ENCODE peak calls at places on chromosomes 11 and 22, in seven cellular contexts. One of them, this sample, is unnamed.

GRCh38 chr11:2732261-2732939 is 32.6 kb upstream of the KCNQ1OT1 start:
- DNase-seq in neural progenitor cell: no peak
- DNase-seq in cardiac muscle cell: no peak
- DNase-seq in astrocyte: no peak
- DNase-seq in IMR-90: no peak
- DNase-seq in OCI-LY7: no peak
- DNase-seq in stomach: no peak
- DNase-seq in this sample: no peak

GRCh38 chr11:20611445-20611844 is 12.0 kb downstream of the SLC6A5 start:
- DNase-seq in neural progenitor cell: no peak
- DNase-seq in cardiac muscle cell: no peak
- DNase-seq in astrocyte: no peak
- DNase-seq in IMR-90: no peak
- DNase-seq in OCI-LY7: no peak
- DNase-seq in stomach: no peak
- DNase-seq in this sample: no peak

GRCh38 chr11:46275964-46276641 is 1.4 kb upstream of the CREB3L1 start:
- DNase-seq in neural progenitor cell: no peak
- DNase-seq in cardiac muscle cell: no peak
- DNase-seq in astrocyte: no peak
- DNase-seq in IMR-90: no peak
- DNase-seq in OCI-LY7: no peak
- DNase-seq in stomach: peak; percentile 90
- DNase-seq in this sample: no peak

GRCh38 chr22:29212738-29213137 is 7.0 kb downstream of the EMID1 start:
- DNase-seq in neural progenitor cell: no peak
- DNase-seq in cardiac muscle cell: no peak
- DNase-seq in astrocyte: no peak
- DNase-seq in IMR-90: no peak
- DNase-seq in OCI-LY7: no peak
- DNase-seq in stomach: no peak
- DNase-seq in this sample: no peak

GRCh38 chr11:130514316-130514715 is 65.9 kb downstream of the ADAMTS15 start:
- DNase-seq in neural progenitor cell: no peak
- DNase-seq in cardiac muscle cell: no peak
- DNase-seq in astrocyte: peak; percentile 59
- DNase-seq in IMR-90: peak; percentile 77
- DNase-seq in OCI-LY7: no peak
- DNase-seq in stomach: no peak
- DNase-seq in this sample: no peak

GRCh38 chr11:124646148-124646547 is 23.5 kb downstream of the TBRG1 start:
- DNase-seq in neural progenitor cell: no peak
- DNase-seq in cardiac muscle cell: no peak
- DNase-seq in astrocyte: no peak
- DNase-seq in IMR-90: no peak
- DNase-seq in OCI-LY7: peak; percentile 32
- DNase-seq in stomach: no peak
- DNase-seq in this sample: no peak

GRCh38 chr11:109729761-109730160 is 307.8 kb downstream of the C11orf87 start:
- DNase-seq in neural progenitor cell: no peak
- DNase-seq in cardiac muscle cell: no peak
- DNase-seq in astrocyte: no peak
- DNase-seq in IMR-90: no peak
- DNase-seq in OCI-LY7: no peak
- DNase-seq in stomach: no peak
- DNase-seq in this sample: no peak

GRCh38 chr11:72430743-72431570 is 3.4 kb downstream of the CLPB start:
- DNase-seq in neural progenitor cell: peak; percentile 69
- DNase-seq in cardiac muscle cell: peak; percentile 67
- DNase-seq in astrocyte: peak; percentile 29
- DNase-seq in IMR-90: peak; percentile 59
- DNase-seq in OCI-LY7: peak; percentile 72
- DNase-seq in stomach: peak; percentile 47
- DNase-seq in this sample: peak; percentile 52

GRCh38 chr11:111435046-111435698 is 56.1 kb upstream of the POU2AF1 start:
- DNase-seq in neural progenitor cell: no peak
- DNase-seq in cardiac muscle cell: no peak
- DNase-seq in astrocyte: no peak
- DNase-seq in IMR-90: no peak
- DNase-seq in OCI-LY7: no peak
- DNase-seq in stomach: no peak
- DNase-seq in this sample: no peak

GRCh38 chr22:23608583-23608982 is 23.5 kb downstream of the DRICH1 start:
- DNase-seq in neural progenitor cell: peak; percentile 88
- DNase-seq in cardiac muscle cell: peak; percentile 74
- DNase-seq in astrocyte: peak; percentile 6
- DNase-seq in IMR-90: peak; percentile 39
- DNase-seq in OCI-LY7: no peak
- DNase-seq in stomach: no peak
- DNase-seq in this sample: no peak

GRCh38 chr22:42553475-42554361 is at the start of gene SERHL2:
- DNase-seq in neural progenitor cell: peak; percentile 93
- DNase-seq in cardiac muscle cell: peak; percentile 89
- DNase-seq in astrocyte: peak; percentile 48
- DNase-seq in IMR-90: peak; percentile 55
- DNase-seq in OCI-LY7: peak; percentile 87
- DNase-seq in stomach: peak; percentile 92
- DNase-seq in this sample: peak; percentile 77

GRCh38 chr11:11701070-11701469 is 79.3 kb upstream of the GALNT18 start:
- DNase-seq in neural progenitor cell: no peak
- DNase-seq in cardiac muscle cell: no peak
- DNase-seq in astrocyte: peak; percentile 5
- DNase-seq in IMR-90: peak; percentile 24
- DNase-seq in OCI-LY7: no peak
- DNase-seq in stomach: no peak
- DNase-seq in this sample: no peak

GRCh38 chr11:57407941-57408475 is 17.6 kb upstream of the PRG2 start:
- DNase-seq in neural progenitor cell: no peak
- DNase-seq in cardiac muscle cell: no peak
- DNase-seq in astrocyte: no peak
- DNase-seq in IMR-90: no peak
- DNase-seq in OCI-LY7: no peak
- DNase-seq in stomach: no peak
- DNase-seq in this sample: no peak

GRCh38 chr11:13962562-13963168 is at the start of gene SPON1:
- DNase-seq in neural progenitor cell: peak; percentile 93
- DNase-seq in cardiac muscle cell: peak; percentile 81
- DNase-seq in astrocyte: peak; percentile 15
- DNase-seq in IMR-90: peak; percentile 15
- DNase-seq in OCI-LY7: no peak
- DNase-seq in stomach: peak; percentile 30
- DNase-seq in this sample: peak; percentile 41

GRCh38 chr22:45216133-45217003 is 24.3 kb downstream of the KIAA0930 start:
- DNase-seq in neural progenitor cell: peak; percentile 76
- DNase-seq in cardiac muscle cell: peak; percentile 72
- DNase-seq in astrocyte: peak; percentile 31
- DNase-seq in IMR-90: peak; percentile 98
- DNase-seq in OCI-LY7: no peak
- DNase-seq in stomach: no peak
- DNase-seq in this sample: no peak

GRCh38 chr22:42990131-42990838 is 24.7 kb downstream of the PACSIN2 start:
- DNase-seq in neural progenitor cell: peak; percentile 26
- DNase-seq in cardiac muscle cell: no peak
- DNase-seq in astrocyte: peak; percentile 87
- DNase-seq in IMR-90: peak; percentile 89
- DNase-seq in OCI-LY7: no peak
- DNase-seq in stomach: no peak
- DNase-seq in this sample: no peak

GRCh38 chr11:17603056-17603825 is 56.2 kb downstream of the OTOG start:
- DNase-seq in neural progenitor cell: no peak
- DNase-seq in cardiac muscle cell: no peak
- DNase-seq in astrocyte: no peak
- DNase-seq in IMR-90: no peak
- DNase-seq in OCI-LY7: no peak
- DNase-seq in stomach: peak; percentile 16
- DNase-seq in this sample: no peak

GRCh38 chr11:123690490-123690889 is 36.1 kb upstream of the SCN3B start:
- DNase-seq in neural progenitor cell: no peak
- DNase-seq in cardiac muscle cell: no peak
- DNase-seq in astrocyte: peak; percentile 47
- DNase-seq in IMR-90: peak; percentile 63
- DNase-seq in OCI-LY7: no peak
- DNase-seq in stomach: no peak
- DNase-seq in this sample: no peak

GRCh38 chr11:118876261-118876660 is 7.4 kb upstream of the CXCR5 start:
- DNase-seq in neural progenitor cell: no peak
- DNase-seq in cardiac muscle cell: no peak
- DNase-seq in astrocyte: no peak
- DNase-seq in IMR-90: no peak
- DNase-seq in OCI-LY7: no peak
- DNase-seq in stomach: no peak
- DNase-seq in this sample: no peak

GRCh38 chr11:46102843-46103242 is 18.4 kb downstream of the PHF21A start:
- DNase-seq in neural progenitor cell: peak; percentile 46
- DNase-seq in cardiac muscle cell: peak; percentile 34
- DNase-seq in astrocyte: no peak
- DNase-seq in IMR-90: no peak
- DNase-seq in OCI-LY7: no peak
- DNase-seq in stomach: no peak
- DNase-seq in this sample: no peak

GRCh38 chr11:12454782-12455181 is 77.4 kb downstream of the PARVA start:
- DNase-seq in neural progenitor cell: no peak
- DNase-seq in cardiac muscle cell: no peak
- DNase-seq in astrocyte: no peak
- DNase-seq in IMR-90: peak; percentile 58
- DNase-seq in OCI-LY7: no peak
- DNase-seq in stomach: no peak
- DNase-seq in this sample: no peak

GRCh38 chr11:783581-784015 is 6.3 kb downstream of the CEND1 start:
- DNase-seq in neural progenitor cell: peak; percentile 94
- DNase-seq in cardiac muscle cell: peak; percentile 89
- DNase-seq in astrocyte: peak; percentile 86
- DNase-seq in IMR-90: peak; percentile 96
- DNase-seq in OCI-LY7: no peak
- DNase-seq in stomach: peak; percentile 89
- DNase-seq in this sample: no peak

DNA sequence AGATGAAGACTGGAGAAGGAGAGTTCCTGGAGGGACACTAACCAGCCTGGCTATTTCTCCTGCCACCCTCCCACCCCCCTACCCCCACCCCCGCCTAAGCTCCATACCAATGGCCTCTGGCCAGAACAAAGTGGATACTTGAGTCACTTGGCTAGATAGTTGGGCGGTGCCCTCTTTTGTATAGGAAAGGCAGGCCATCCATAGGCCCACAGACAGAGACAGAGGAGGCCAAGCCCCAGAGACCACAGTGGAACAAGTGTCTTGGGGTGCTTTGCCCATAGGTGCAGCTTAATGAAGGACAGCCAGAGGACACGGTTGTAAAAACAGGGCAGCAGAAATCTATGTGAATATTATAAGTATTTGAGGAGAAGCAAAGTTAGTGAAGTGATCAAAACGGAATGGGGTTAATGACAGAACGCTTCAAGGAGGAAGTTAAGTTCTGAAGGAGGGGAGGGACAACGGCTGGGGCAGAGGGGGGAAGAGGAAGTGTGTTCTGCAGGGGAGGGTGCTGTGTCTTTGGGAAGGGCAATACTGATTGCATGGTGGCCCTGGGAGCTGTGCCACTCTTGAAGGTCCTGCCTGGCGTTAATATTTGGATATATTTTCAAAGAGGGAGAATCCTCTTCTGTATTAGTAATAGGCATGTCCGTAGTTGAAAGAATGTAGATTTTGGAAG is 32.7 kb downstream of the FLI1 start:
- DNase-seq in neural progenitor cell: no peak
- DNase-seq in cardiac muscle cell: no peak
- DNase-seq in astrocyte: no peak
- DNase-seq in IMR-90: no peak
- DNase-seq in OCI-LY7: peak; percentile 79
- DNase-seq in stomach: no peak
- DNase-seq in this sample: peak; percentile 70
- H3K4me1 ChIP-seq in neural progenitor cell: peaks cover 23% of the 10 kb centered on the region
- H3K4me1 ChIP-seq in cardiac muscle cell: no peaks in the 10 kb centered on the region
- H3K4me1 ChIP-seq in astrocyte: peaks cover under 1% of the 10 kb centered on the region
- H3K4me1 ChIP-seq in IMR-90: peaks cover 6% of the 10 kb centered on the region
- H3K4me1 ChIP-seq in OCI-LY7: peaks cover 99% of the 10 kb centered on the region
- H3K4me1 ChIP-seq in stomach: peaks cover 45% of the 10 kb centered on the region
- H3K4me1 ChIP-seq in this sample: peaks cover 99% of the 10 kb centered on the region

GRCh38 chr11:84902445-84902844 is 724.7 kb downstream of the DLG2 start:
- DNase-seq in neural progenitor cell: no peak
- DNase-seq in cardiac muscle cell: peak; percentile 89
- DNase-seq in astrocyte: no peak
- DNase-seq in IMR-90: no peak
- DNase-seq in OCI-LY7: no peak
- DNase-seq in stomach: no peak
- DNase-seq in this sample: no peak
- TF ChIP-seq CTCF in neural progenitor cell: no peak
- TF ChIP-seq CTCF in cardiac muscle cell: no peak
- TF ChIP-seq CTCF in astrocyte: no peak
- TF ChIP-seq CTCF in IMR-90: no peak
- TF ChIP-seq CTCF in OCI-LY7: no peak
- TF ChIP-seq CTCF in stomach: no peak
- TF ChIP-seq CTCF in this sample: no peak

GRCh38 chr22:37165066-37165465 is 15.3 kb upstream of the IL2RB start:
- DNase-seq in neural progenitor cell: no peak
- DNase-seq in cardiac muscle cell: no peak
- DNase-seq in astrocyte: no peak
- DNase-seq in IMR-90: no peak
- DNase-seq in OCI-LY7: no peak
- DNase-seq in stomach: no peak
- DNase-seq in this sample: no peak

GRCh38 chr22:37165940-37166674 is 16.4 kb upstream of the IL2RB start:
- DNase-seq in neural progenitor cell: no peak
- DNase-seq in cardiac muscle cell: no peak
- DNase-seq in astrocyte: no peak
- DNase-seq in IMR-90: no peak
- DNase-seq in OCI-LY7: no peak
- DNase-seq in stomach: no peak
- DNase-seq in this sample: no peak

GRCh38 chr22:37163096-37163489 is 13.4 kb upstream of the IL2RB start:
- DNase-seq in neural progenitor cell: no peak
- DNase-seq in cardiac muscle cell: no peak
- DNase-seq in astrocyte: no peak
- DNase-seq in IMR-90: no peak
- DNase-seq in OCI-LY7: no peak
- DNase-seq in stomach: no peak
- DNase-seq in this sample: no peak

GRCh38 chr22:37163618-37164534 is 14.2 kb upstream of the IL2RB start:
- DNase-seq in neural progenitor cell: no peak
- DNase-seq in cardiac muscle cell: no peak
- DNase-seq in astrocyte: no peak
- DNase-seq in IMR-90: no peak
- DNase-seq in OCI-LY7: no peak
- DNase-seq in stomach: no peak
- DNase-seq in this sample: peak; percentile 53

DNA sequence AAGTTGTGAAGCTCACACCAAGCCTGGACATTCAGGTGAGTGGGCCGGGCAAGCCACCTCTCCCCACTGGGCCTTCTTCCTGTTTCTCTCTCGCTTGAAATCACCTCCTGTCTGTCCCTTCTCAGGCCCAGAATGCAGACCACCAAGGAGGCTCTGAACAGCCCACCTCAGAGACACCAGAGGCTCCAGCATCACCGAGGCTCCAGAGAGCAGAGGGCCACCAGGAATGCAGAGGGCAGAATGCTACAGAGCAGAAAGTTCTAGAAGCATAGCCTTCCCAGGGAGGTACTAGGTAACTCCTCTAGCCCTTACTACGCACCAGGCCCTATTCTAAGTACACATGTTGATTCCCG is 14.8 kb upstream of the IL2RB start:
- DNase-seq in neural progenitor cell: no peak
- DNase-seq in cardiac muscle cell: no peak
- DNase-seq in astrocyte: no peak
- DNase-seq in IMR-90: no peak
- DNase-seq in OCI-LY7: no peak
- DNase-seq in stomach: no peak
- DNase-seq in this sample: no peak
- H3K4me1 ChIP-seq in neural progenitor cell: no peaks in the 10 kb centered on the region
- H3K4me1 ChIP-seq in cardiac muscle cell: no peaks in the 10 kb centered on the region
- H3K4me1 ChIP-seq in astrocyte: no peaks in the 10 kb centered on the region
- H3K4me1 ChIP-seq in IMR-90: no peaks in the 10 kb centered on the region
- H3K4me1 ChIP-seq in OCI-LY7: peaks cover 3% of the 10 kb centered on the region
- H3K4me1 ChIP-seq in stomach: peaks cover 26% of the 10 kb centered on the region
- H3K4me1 ChIP-seq in this sample: peaks cover 82% of the 10 kb centered on the region

GRCh38 chr22:32123657-32124056 is 35.4 kb downstream of the C22orf42 start:
- DNase-seq in neural progenitor cell: peak; percentile 44
- DNase-seq in cardiac muscle cell: no peak
- DNase-seq in astrocyte: no peak
- DNase-seq in IMR-90: no peak
- DNase-seq in OCI-LY7: no peak
- DNase-seq in stomach: no peak
- DNase-seq in this sample: no peak
- TF ChIP-seq CTCF in neural progenitor cell: peak; percentile 34
- TF ChIP-seq CTCF in cardiac muscle cell: no peak
- TF ChIP-seq CTCF in astrocyte: no peak
- TF ChIP-seq CTCF in IMR-90: no peak
- TF ChIP-seq CTCF in OCI-LY7: no peak
- TF ChIP-seq CTCF in stomach: no peak
- TF ChIP-seq CTCF in this sample: no peak